ENCODE peak calls at places on chromosomes 2 and 18, in six cellular contexts. G is epithelial cell of prostate, F is progenitor cell of endocrine pancreas, J is dorsolateral prefrontal cortex, L is mucosa of gallbladder, Q is EH. K is an unnamed sample.

GRCh38 chr18:79392226-79392625 is 3.5 kb upstream of the NFATC1 start:
- DNase-seq in G (no peak), F (no peak), J (peak), L (no peak), Q (no peak), K (peak)

GRCh38 chr2:2740238-2740775 is 409.2 kb upstream of the MYT1L start:
- DNase-seq in G (no peak), F (no peak), J (no peak), L (no peak), Q (no peak), K (no peak)

GRCh38 chr2:860259-860855 is 90.3 kb upstream of the SNTG2 start:
- DNase-seq in G (no peak), F (no peak), J (no peak), L (no peak), Q (no peak), K (no peak)

GRCh38 chr2:164826293-164827243 is 15.1 kb downstream of the COBLL1 start:
- DNase-seq in G (peak), F (no peak), J (no peak), L (peak), Q (peak), K (no peak)

GRCh38 chr2:217934321-217935131 is 68.3 kb downstream of the TNS1 start:
- DNase-seq in G (peak), F (no peak), J (peak), L (no peak), Q (peak), K (no peak)

GRCh38 chr18:32550958-32551357 is 80.3 kb upstream of the GAREM1 start:
- DNase-seq in G (no peak), F (no peak), J (no peak), L (no peak), Q (no peak), K (no peak)

GRCh38 chr2:28582152-28582551 is 86.3 kb downstream of the PLB1 start:
- DNase-seq in G (no peak), F (no peak), J (no peak), L (no peak), Q (no peak), K (no peak)

GRCh38 chr2:101999122-101999789 is 7.5 kb downstream of the IL1R2 start:
- DNase-seq in G (no peak), F (no peak), J (no peak), L (peak), Q (no peak), K (no peak)

GRCh38 chr18:13387856-13388548 is 169.4 kb downstream of the LDLRAD4 start:
- DNase-seq in G (no peak), F (no peak), J (no peak), L (no peak), Q (peak), K (peak)

GRCh38 chr2:233822781-233823730 is 31.3 kb downstream of the HJURP start:
- DNase-seq in G (no peak), F (no peak), J (no peak), L (peak), Q (no peak), K (peak)

GRCh38 chr2:234133004-234133403 is 82.5 kb downstream of the SPP2 start:
- DNase-seq in G (peak), F (no peak), J (no peak), L (no peak), Q (peak), K (no peak)

K was measured in upper lobe of left lung.